ENCODE peak calls at places on chromosome 20, in ten cellular contexts. One of them, this sample, is unnamed. For H3K4me1 and H3K27me3, the result is how much of the 10 kb centered on the place peaks cover.

GRCh38 chr20:51801220-51801991 is 915 bp downstream of the SALL4 start:
- DNase-seq in esophagus muscularis mucosa: no peak
- DNase-seq in left ventricle myocardium inferior: no peak
- DNase-seq in thyroid gland: peak
- DNase-seq in SK-N-SH: peak
- DNase-seq in prostate gland: no peak
- DNase-seq in mammary epithelial cell: no peak
- DNase-seq in suprapubic skin: no peak
- DNase-seq in colonic mucosa: no peak
- DNase-seq in A673: peak
- DNase-seq in this sample: no peak

GRCh38 chr20:3340443-3340842 is 67.0 kb downstream of the DNAAF9 start:
- DNase-seq in colonic mucosa: peak
- DNase-seq in A673: no peak
- DNase-seq in suprapubic skin: no peak
- DNase-seq in prostate gland: no peak
- DNase-seq in SK-N-SH: peak
- DNase-seq in esophagus muscularis mucosa: no peak
- DNase-seq in left ventricle myocardium inferior: peak
- DNase-seq in mammary epithelial cell: no peak
- DNase-seq in thyroid gland: peak
- DNase-seq in this sample: no peak

GRCh38 chr20:4063631-4064030 is 48.3 kb upstream of the RNF24 start:
- DNase-seq in esophagus muscularis mucosa: no peak
- DNase-seq in prostate gland: no peak
- DNase-seq in colonic mucosa: no peak
- DNase-seq in thyroid gland: no peak
- DNase-seq in SK-N-SH: no peak
- DNase-seq in left ventricle myocardium inferior: no peak
- DNase-seq in mammary epithelial cell: no peak
- DNase-seq in A673: no peak
- DNase-seq in suprapubic skin: no peak
- DNase-seq in this sample: no peak

GRCh38 chr20:3706774-3707507 is 5.5 kb downstream of the SIGLEC1 start:
- DNase-seq in thyroid gland: peak
- DNase-seq in left ventricle myocardium inferior: no peak
- DNase-seq in SK-N-SH: no peak
- DNase-seq in A673: no peak
- DNase-seq in colonic mucosa: no peak
- DNase-seq in mammary epithelial cell: no peak
- DNase-seq in suprapubic skin: no peak
- DNase-seq in esophagus muscularis mucosa: no peak
- DNase-seq in prostate gland: no peak
- DNase-seq in this sample: no peak

GRCh38 chr20:61886721-61887658 is 178.7 kb downstream of the TAF4 start:
- DNase-seq in SK-N-SH: peak
- DNase-seq in esophagus muscularis mucosa: no peak
- DNase-seq in colonic mucosa: peak
- DNase-seq in thyroid gland: peak
- DNase-seq in prostate gland: no peak
- DNase-seq in mammary epithelial cell: peak
- DNase-seq in A673: peak
- DNase-seq in suprapubic skin: no peak
- DNase-seq in left ventricle myocardium inferior: no peak
- DNase-seq in this sample: peak

GRCh38 chr20:14685179-14685578 is 347.8 kb upstream of the FLRT3 start:
- DNase-seq in suprapubic skin: no peak
- DNase-seq in mammary epithelial cell: no peak
- DNase-seq in esophagus muscularis mucosa: no peak
- DNase-seq in thyroid gland: no peak
- DNase-seq in left ventricle myocardium inferior: no peak
- DNase-seq in colonic mucosa: no peak
- DNase-seq in prostate gland: no peak
- DNase-seq in A673: no peak
- DNase-seq in SK-N-SH: no peak
- DNase-seq in this sample: no peak

GRCh38 chr20:49112596-49113274 is 66.6 kb downstream of the CSE1L start:
- DNase-seq in suprapubic skin: no peak
- DNase-seq in mammary epithelial cell: no peak
- DNase-seq in prostate gland: no peak
- DNase-seq in esophagus muscularis mucosa: no peak
- DNase-seq in left ventricle myocardium inferior: no peak
- DNase-seq in A673: no peak
- DNase-seq in colonic mucosa: no peak
- DNase-seq in SK-N-SH: no peak
- DNase-seq in thyroid gland: no peak
- DNase-seq in this sample: no peak

GRCh38 chr20:51763965-51764602 is 4.1 kb downstream of the ATP9A start:
- DNase-seq in left ventricle myocardium inferior: no peak
- DNase-seq in SK-N-SH: no peak
- DNase-seq in suprapubic skin: no peak
- DNase-seq in esophagus muscularis mucosa: no peak
- DNase-seq in prostate gland: no peak
- DNase-seq in thyroid gland: no peak
- DNase-seq in A673: no peak
- DNase-seq in colonic mucosa: no peak
- DNase-seq in mammary epithelial cell: no peak
- DNase-seq in this sample: no peak

GRCh38 chr20:56439784-56440291 is 27.8 kb downstream of the CASS4 start:
- DNase-seq in prostate gland: no peak
- DNase-seq in suprapubic skin: no peak
- DNase-seq in left ventricle myocardium inferior: peak
- DNase-seq in A673: peak
- DNase-seq in mammary epithelial cell: peak
- DNase-seq in thyroid gland: peak
- DNase-seq in colonic mucosa: no peak
- DNase-seq in SK-N-SH: no peak
- DNase-seq in esophagus muscularis mucosa: no peak
- DNase-seq in this sample: peak

GRCh38 chr20:45987108-45987780 is 15.2 kb upstream of the ZNF335 start:
- DNase-seq in left ventricle myocardium inferior: peak
- DNase-seq in colonic mucosa: peak
- DNase-seq in prostate gland: peak
- DNase-seq in SK-N-SH: peak
- DNase-seq in A673: peak
- DNase-seq in esophagus muscularis mucosa: no peak
- DNase-seq in suprapubic skin: no peak
- DNase-seq in mammary epithelial cell: peak
- DNase-seq in thyroid gland: peak
- DNase-seq in this sample: no peak

GRCh38 chr20:36591854-36592641 is 13.5 kb upstream of the RAB5IF start:
- DNase-seq in prostate gland: peak
- DNase-seq in thyroid gland: no peak
- DNase-seq in mammary epithelial cell: peak
- DNase-seq in esophagus muscularis mucosa: no peak
- DNase-seq in SK-N-SH: peak
- DNase-seq in suprapubic skin: no peak
- DNase-seq in left ventricle myocardium inferior: no peak
- DNase-seq in A673: peak
- DNase-seq in colonic mucosa: no peak
- DNase-seq in this sample: no peak

GRCh38 chr20:16601019-16601418 is 27.8 kb upstream of the KIF16B start:
- DNase-seq in suprapubic skin: no peak
- DNase-seq in mammary epithelial cell: no peak
- DNase-seq in left ventricle myocardium inferior: no peak
- DNase-seq in A673: no peak
- DNase-seq in esophagus muscularis mucosa: peak
- DNase-seq in SK-N-SH: no peak
- DNase-seq in thyroid gland: no peak
- DNase-seq in prostate gland: no peak
- DNase-seq in colonic mucosa: peak
- DNase-seq in this sample: no peak

GRCh38 chr20:2518558-2518957 is 9.8 kb upstream of the ZNF343 start:
- DNase-seq in SK-N-SH: no peak
- DNase-seq in mammary epithelial cell: no peak
- DNase-seq in prostate gland: no peak
- DNase-seq in left ventricle myocardium inferior: no peak
- DNase-seq in colonic mucosa: no peak
- DNase-seq in A673: no peak
- DNase-seq in thyroid gland: peak
- DNase-seq in esophagus muscularis mucosa: peak
- DNase-seq in suprapubic skin: no peak
- DNase-seq in this sample: no peak

GRCh38 chr20:23142162-23143050 is 56.3 kb upstream of the CD93 start:
- DNase-seq in mammary epithelial cell: peak
- DNase-seq in A673: no peak
- DNase-seq in SK-N-SH: no peak
- DNase-seq in left ventricle myocardium inferior: no peak
- DNase-seq in prostate gland: no peak
- DNase-seq in esophagus muscularis mucosa: no peak
- DNase-seq in suprapubic skin: peak
- DNase-seq in colonic mucosa: no peak
- DNase-seq in thyroid gland: no peak
- DNase-seq in this sample: no peak

GRCh38 chr20:6668546-6668945 is 98.9 kb upstream of the BMP2 start:
- DNase-seq in mammary epithelial cell: no peak
- DNase-seq in suprapubic skin: no peak
- DNase-seq in prostate gland: no peak
- DNase-seq in SK-N-SH: no peak
- DNase-seq in colonic mucosa: no peak
- DNase-seq in A673: no peak
- DNase-seq in left ventricle myocardium inferior: no peak
- DNase-seq in thyroid gland: no peak
- DNase-seq in esophagus muscularis mucosa: peak
- DNase-seq in this sample: no peak

GRCh38 chr20:46512943-46513844 is at the start of gene ZNF334:
- DNase-seq in SK-N-SH: peak
- DNase-seq in A673: peak
- DNase-seq in left ventricle myocardium inferior: peak
- DNase-seq in suprapubic skin: no peak
- DNase-seq in mammary epithelial cell: peak
- DNase-seq in thyroid gland: peak
- DNase-seq in esophagus muscularis mucosa: no peak
- DNase-seq in prostate gland: peak
- DNase-seq in colonic mucosa: peak
- DNase-seq in this sample: peak

DNA sequence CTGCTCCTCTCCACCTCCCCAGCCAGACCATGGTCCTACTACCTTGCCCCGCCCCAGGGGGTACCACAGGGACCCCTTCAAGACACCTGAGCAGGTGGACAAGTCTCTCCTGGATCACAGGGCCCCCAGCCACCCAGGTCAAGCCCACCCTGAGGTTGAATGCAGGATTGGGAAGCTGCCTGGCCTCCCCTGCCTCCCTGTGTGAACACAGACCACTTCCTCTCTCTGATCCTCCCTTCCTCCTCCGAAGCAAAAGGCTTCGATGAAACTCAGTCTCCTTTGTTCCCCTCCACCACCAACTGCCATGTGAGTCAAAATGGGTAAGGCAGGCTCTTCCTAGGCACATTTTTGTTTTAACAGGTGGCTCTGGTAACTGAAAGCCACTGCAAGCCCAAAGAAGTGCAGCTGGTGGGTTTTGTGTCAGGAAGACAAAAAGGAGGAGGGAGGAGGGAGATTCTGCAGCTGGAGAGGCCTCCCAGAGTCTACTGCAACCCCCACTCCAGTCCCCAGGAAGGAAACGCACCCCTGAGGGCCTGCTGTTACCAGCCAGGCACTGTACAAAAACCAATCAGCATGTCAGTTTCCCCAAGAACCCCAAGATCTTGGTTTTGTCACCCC is 5.4 kb downstream of the ADA start:
- DNase-seq in suprapubic skin: no peak
- DNase-seq in SK-N-SH: no peak
- DNase-seq in colonic mucosa: no peak
- DNase-seq in A673: peak
- DNase-seq in thyroid gland: no peak
- DNase-seq in left ventricle myocardium inferior: no peak
- DNase-seq in mammary epithelial cell: no peak
- DNase-seq in prostate gland: no peak
- DNase-seq in esophagus muscularis mucosa: no peak
- DNase-seq in this sample: no peak
- H3K4me1 ChIP-seq in suprapubic skin: half or more
- H3K4me1 ChIP-seq in SK-N-SH: under half
- H3K4me1 ChIP-seq in colonic mucosa: under half
- H3K4me1 ChIP-seq in A673: half or more
- H3K4me1 ChIP-seq in thyroid gland: under half
- H3K4me1 ChIP-seq in left ventricle myocardium inferior: half or more
- H3K4me1 ChIP-seq in mammary epithelial cell: under half
- H3K4me1 ChIP-seq in prostate gland: under half
- H3K4me1 ChIP-seq in esophagus muscularis mucosa: half or more
- H3K4me1 ChIP-seq in this sample: under half

GRCh38 chr20:32964575-32964974 is 39.7 kb downstream of the SUN5 start:
- DNase-seq in SK-N-SH: no peak
- DNase-seq in suprapubic skin: peak
- DNase-seq in colonic mucosa: peak
- DNase-seq in left ventricle myocardium inferior: no peak
- DNase-seq in thyroid gland: no peak
- DNase-seq in A673: no peak
- DNase-seq in prostate gland: no peak
- DNase-seq in mammary epithelial cell: no peak
- DNase-seq in esophagus muscularis mucosa: peak
- DNase-seq in this sample: no peak
- TF ChIP-seq CTCF in SK-N-SH: no peak
- TF ChIP-seq CTCF in suprapubic skin: no peak
- TF ChIP-seq CTCF in colonic mucosa: no peak
- TF ChIP-seq CTCF in left ventricle myocardium inferior: no peak
- TF ChIP-seq CTCF in thyroid gland: no peak
- TF ChIP-seq CTCF in A673: no peak
- TF ChIP-seq CTCF in prostate gland: no peak
- TF ChIP-seq CTCF in mammary epithelial cell: no peak
- TF ChIP-seq CTCF in esophagus muscularis mucosa: no peak
- TF ChIP-seq CTCF in this sample: no peak

GRCh38 chr20:59575653-59576052 is 28.7 kb upstream of the PHACTR3 start:
- DNase-seq in suprapubic skin: peak
- DNase-seq in prostate gland: no peak
- DNase-seq in A673: no peak
- DNase-seq in esophagus muscularis mucosa: no peak
- DNase-seq in thyroid gland: no peak
- DNase-seq in SK-N-SH: peak
- DNase-seq in left ventricle myocardium inferior: no peak
- DNase-seq in colonic mucosa: no peak
- DNase-seq in mammary epithelial cell: no peak
- DNase-seq in this sample: no peak
- H3K27me3 ChIP-seq in suprapubic skin: half or more
- H3K27me3 ChIP-seq in prostate gland: under half
- H3K27me3 ChIP-seq in A673: under half
- H3K27me3 ChIP-seq in esophagus muscularis mucosa: half or more
- H3K27me3 ChIP-seq in thyroid gland: under half
- H3K27me3 ChIP-seq in SK-N-SH: under half
- H3K27me3 ChIP-seq in left ventricle myocardium inferior: half or more
- H3K27me3 ChIP-seq in colonic mucosa: under half
- H3K27me3 ChIP-seq in mammary epithelial cell: under half
- H3K27me3 ChIP-seq in this sample: half or more

DNA sequence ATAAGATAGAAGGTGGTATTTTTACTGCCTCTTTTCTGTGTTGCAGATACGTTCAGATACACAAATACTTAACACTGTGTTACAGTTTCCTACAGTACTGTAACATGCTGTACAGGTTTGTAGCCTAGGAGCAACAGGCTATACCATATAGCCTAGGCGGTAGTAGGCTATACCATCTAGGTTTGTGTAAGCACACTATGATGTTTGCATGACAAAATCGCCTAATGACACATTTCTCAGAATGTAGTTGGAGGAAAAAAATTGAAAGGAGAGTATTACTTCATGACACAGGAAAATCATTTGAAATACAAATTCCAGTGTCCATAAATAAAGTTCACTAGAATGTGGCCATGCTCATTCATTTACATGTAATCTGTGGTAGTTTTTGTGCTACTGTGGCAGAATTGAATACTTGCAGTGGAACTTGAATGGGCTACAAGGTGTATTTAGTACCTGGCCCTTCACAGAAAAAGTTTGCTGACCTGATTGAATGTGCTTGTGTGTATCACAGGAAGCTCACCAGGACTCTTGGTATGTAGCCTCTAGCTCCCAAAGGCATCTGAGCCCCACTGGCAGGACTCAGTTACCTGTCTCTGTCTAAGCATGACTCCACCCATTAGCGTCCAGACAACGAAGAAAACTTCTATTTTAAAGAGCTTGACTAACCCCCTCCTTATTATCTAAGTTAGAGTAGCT is 18.8 kb downstream of the TOP1 start:
- DNase-seq in SK-N-SH: no peak
- DNase-seq in A673: no peak
- DNase-seq in esophagus muscularis mucosa: no peak
- DNase-seq in colonic mucosa: no peak
- DNase-seq in left ventricle myocardium inferior: no peak
- DNase-seq in suprapubic skin: no peak
- DNase-seq in mammary epithelial cell: no peak
- DNase-seq in thyroid gland: no peak
- DNase-seq in prostate gland: no peak
- DNase-seq in this sample: no peak
- H3K4me1 ChIP-seq in SK-N-SH: under half
- H3K4me1 ChIP-seq in A673: half or more
- H3K4me1 ChIP-seq in esophagus muscularis mucosa: half or more
- H3K4me1 ChIP-seq in colonic mucosa: under half
- H3K4me1 ChIP-seq in left ventricle myocardium inferior: half or more
- H3K4me1 ChIP-seq in suprapubic skin: half or more
- H3K4me1 ChIP-seq in mammary epithelial cell: under half
- H3K4me1 ChIP-seq in thyroid gland: half or more
- H3K4me1 ChIP-seq in prostate gland: under half
- H3K4me1 ChIP-seq in this sample: half or more